ENCODE peak calls at places on chromosomes 5 and 9, in eight cellular contexts. I is H1, W is transverse colon, C is upper lobe of left lung, X is A549, G is GM12878, A is HepG2, Q is tibial nerve. M is an unnamed sample.

GRCh38 chr9:31140316-31140715 is 1244.1 kb upstream of the ACO1 start:
- DNase-seq in I (no peak), W (no peak), C (no peak), X (peak), G (no peak), A (peak), Q (no peak), M (no peak)

GRCh38 chr9:98783518-98784226 is 12.7 kb downstream of the ANKS6 start:
- DNase-seq in I (peak), W (no peak), C (peak), X (no peak), G (no peak), A (no peak), Q (no peak), M (no peak)

GRCh38 chr5:84287964-84288363 is 96.7 kb downstream of the EDIL3 start:
- DNase-seq in I (no peak), W (no peak), C (no peak), X (peak), G (peak), A (no peak), Q (no peak), M (no peak)

GRCh38 chr9:127927457-127928231 is 2.9 kb downstream of the PIP5KL1 start:
- DNase-seq in I (peak), W (peak), C (peak), X (no peak), G (no peak), A (no peak), Q (no peak), M (no peak)

GRCh38 chr9:73176450-73176875 is 24.8 kb downstream of the ANXA1 start:
- DNase-seq in I (no peak), W (no peak), C (no peak), X (peak), G (no peak), A (no peak), Q (no peak), M (no peak)

GRCh38 chr5:143128412-143129071 is 274.9 kb downstream of the NR3C1 start:
- DNase-seq in I (no peak), W (no peak), C (no peak), X (no peak), G (no peak), A (no peak), Q (no peak), M (no peak)

GRCh38 chr5:59351076-59351794 is 542.3 kb downstream of the PDE4D start:
- DNase-seq in I (no peak), W (no peak), C (no peak), X (no peak), G (no peak), A (no peak), Q (peak), M (peak)

GRCh38 chr5:171612749-171613148 is 172.9 kb upstream of the SMIM23 start:
- DNase-seq in I (no peak), W (no peak), C (no peak), X (no peak), G (no peak), A (no peak), Q (no peak), M (peak)

DNA sequence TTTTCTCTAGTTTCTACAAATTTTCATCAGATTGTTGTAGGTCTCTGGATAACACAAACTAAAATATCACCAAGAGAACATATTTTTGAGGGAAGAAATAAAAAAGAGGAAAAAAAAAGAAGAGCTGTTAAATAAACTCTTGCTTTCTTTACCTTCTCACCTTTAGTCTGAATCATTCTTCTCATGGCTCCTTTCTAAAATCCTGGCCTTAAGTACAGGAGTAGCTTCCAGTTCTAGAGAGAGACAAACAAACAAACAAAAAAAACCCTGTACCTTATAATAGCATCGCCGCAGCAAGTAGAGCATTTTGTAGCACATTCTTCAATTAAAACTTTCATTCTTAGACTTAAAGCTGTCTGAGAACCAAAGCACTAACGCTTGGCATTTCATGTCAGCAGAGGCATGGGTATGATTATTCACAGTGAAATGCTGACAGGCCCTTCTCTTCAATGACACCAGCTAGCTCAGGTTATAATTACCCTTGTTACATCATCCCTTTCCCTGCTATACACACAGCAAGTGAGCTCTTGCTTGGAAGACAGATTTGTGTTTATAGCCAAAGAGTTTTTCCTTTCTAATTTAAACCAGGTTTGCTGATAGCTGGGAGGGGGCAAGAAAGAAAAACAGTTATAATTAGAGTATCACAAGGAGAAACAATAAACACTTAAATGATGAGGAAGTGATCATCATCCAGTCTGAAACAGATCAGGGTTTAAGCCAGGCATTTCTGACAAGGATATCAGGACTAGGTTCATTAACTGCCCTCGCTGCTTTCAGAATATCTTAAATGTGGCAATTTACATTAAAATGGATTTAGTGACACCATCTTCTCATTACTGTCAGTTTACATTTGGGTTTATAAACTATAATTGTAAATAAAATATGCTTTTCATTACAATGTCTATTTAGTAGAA is 510.9 kb upstream of the ZNF608 start:
- DNase-seq in I (no peak), W (no peak), C (no peak), X (no peak), G (no peak), A (no peak), Q (no peak), M (no peak)
- TF ChIP-seq EP300 in I (no peak), W (no peak), C (no peak), X (no peak), G (no peak), A (no peak), Q (no peak), M (no peak)

GRCh38 chr5:150512368-150512747 is 4.4 kb downstream of the NDST1 start:
- DNase-seq in I (no peak), W (peak), C (no peak), X (peak), G (no peak), A (no peak), Q (peak), M (no peak)
- H3K27ac ChIP-seq in I (no peak), W (peak), C (peak), X (peak), G (no peak), A (peak), Q (peak), M (peak)

GRCh38 chr9:75019022-75019421 is 9.1 kb downstream of the CARNMT1 start:
- DNase-seq in I (no peak), W (no peak), C (no peak), X (no peak), G (no peak), A (no peak), Q (no peak), M (no peak)
- TF ChIP-seq POLR2A in I (no peak), W (no peak), C (no peak), X (no peak), G (no peak), A (no peak), Q (no peak), M (no peak)

GRCh38 chr5:150848271-150848670 is 1.9 kb downstream of the IRGM start:
- DNase-seq in I (no peak), W (no peak), C (no peak), X (no peak), G (no peak), A (no peak), Q (no peak), M (no peak)

GRCh38 chr5:150847334-150847695 is 994 bp downstream of the IRGM start:
- DNase-seq in I (no peak), W (no peak), C (no peak), X (no peak), G (no peak), A (no peak), Q (no peak), M (no peak)

GRCh38 chr5:150851039-150851438 is 4.7 kb downstream of the IRGM start:
- DNase-seq in I (no peak), W (no peak), C (no peak), X (no peak), G (no peak), A (no peak), Q (no peak), M (no peak)

GRCh38 chr5:150846651-150847333 is 471 bp downstream of the IRGM start:
- DNase-seq in I (peak), W (peak), C (no peak), X (peak), G (peak), A (peak), Q (peak), M (peak)
- TF ChIP-seq EP300 in I (no peak), W (no peak), C (no peak), X (no peak), G (peak), A (no peak), Q (no peak), M (no peak)

DNA sequence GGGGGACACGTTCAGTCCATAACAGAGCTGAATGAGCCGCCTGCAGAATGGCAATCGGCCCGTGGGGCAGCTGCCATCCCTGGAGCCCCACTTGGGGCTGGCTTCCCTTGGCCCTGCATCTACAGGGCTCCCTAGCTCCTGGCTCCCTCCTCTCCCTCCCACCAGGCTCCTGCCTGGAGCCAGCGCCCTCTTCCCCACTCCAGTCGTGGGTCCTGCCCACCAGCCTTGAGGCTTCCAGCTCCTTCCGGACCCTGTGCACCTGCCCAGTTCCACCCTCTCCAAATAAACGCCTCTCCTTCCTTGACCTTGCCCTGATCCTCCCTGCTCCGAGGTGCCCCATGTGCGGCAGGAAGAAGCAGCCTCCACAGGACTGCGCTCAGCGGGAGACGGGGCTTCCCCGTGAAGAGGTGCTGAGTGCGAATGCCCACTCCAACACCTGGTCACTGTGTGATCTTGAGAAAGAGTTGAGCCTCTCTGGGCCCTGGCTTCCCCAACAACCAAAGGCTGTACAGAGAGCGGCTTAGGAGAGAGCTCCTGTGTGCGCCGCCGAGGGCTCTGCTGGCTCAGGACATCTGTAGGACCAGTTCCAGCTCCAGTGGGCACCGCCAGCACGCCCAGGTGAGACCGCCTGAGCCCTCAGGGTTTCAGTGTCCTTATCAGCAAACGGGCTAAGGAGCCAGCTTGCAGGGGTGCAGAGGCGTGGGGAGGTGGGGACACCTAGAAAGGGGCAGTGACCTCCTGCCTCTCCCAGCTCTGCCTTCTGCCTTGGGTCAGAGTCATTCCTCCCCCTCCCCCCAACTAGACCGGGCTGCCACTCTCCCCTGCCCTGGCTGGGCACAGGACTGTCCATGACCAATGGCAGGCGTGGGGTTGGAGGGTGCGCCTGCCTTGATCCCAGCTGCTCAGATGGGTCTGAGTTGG is 12.1 kb downstream of the C9orf50 start:
- DNase-seq in I (no peak), W (peak), C (peak), X (peak), G (no peak), A (no peak), Q (no peak), M (no peak)
- H3K27ac ChIP-seq in I (no peak), W (peak), C (peak), X (peak), G (no peak), A (peak), Q (peak), M (peak)

GRCh38 chr5:113508756-113509155 is 4.7 kb upstream of the YTHDC2 start:
- DNase-seq in I (no peak), W (no peak), C (no peak), X (no peak), G (no peak), A (no peak), Q (no peak), M (no peak)

GRCh38 chr5:113510836-113511451 is 2.5 kb upstream of the YTHDC2 start:
- DNase-seq in I (no peak), W (no peak), C (no peak), X (peak), G (no peak), A (peak), Q (no peak), M (no peak)

GRCh38 chr5:113512341-113512740 is 1.2 kb upstream of the YTHDC2 start:
- DNase-seq in I (no peak), W (no peak), C (no peak), X (no peak), G (no peak), A (no peak), Q (no peak), M (no peak)

GRCh38 chr5:113514263-113514590 is 733 bp downstream of the YTHDC2 start:
- DNase-seq in I (no peak), W (no peak), C (no peak), X (no peak), G (no peak), A (peak), Q (no peak), M (no peak)

GRCh38 chr5:113513384-113514262 is at the start of gene YTHDC2:
- DNase-seq in I (peak), W (peak), C (peak), X (peak), G (peak), A (peak), Q (peak), M (peak)
- TF ChIP-seq POLR2A in I (peak), W (peak), C (peak), X (peak), G (peak), A (peak), Q (no peak), M (peak)

GRCh38 chr9:133785753-133786370 is 47.7 kb upstream of the SARDH start:
- DNase-seq in I (no peak), W (no peak), C (no peak), X (no peak), G (no peak), A (no peak), Q (no peak), M (no peak)

GRCh38 chr9:133784731-133785561 is 46.8 kb upstream of the SARDH start:
- DNase-seq in I (no peak), W (no peak), C (peak), X (no peak), G (no peak), A (no peak), Q (no peak), M (no peak)

GRCh38 chr9:133786936-133787748 is 49.0 kb upstream of the SARDH start:
- DNase-seq in I (no peak), W (no peak), C (peak), X (no peak), G (no peak), A (no peak), Q (no peak), M (no peak)

GRCh38 chr9:133787749-133788015 is 49.5 kb upstream of the SARDH start:
- DNase-seq in I (peak), W (peak), C (peak), X (no peak), G (peak), A (no peak), Q (no peak), M (no peak)

GRCh38 chr9:133786371-133786753 is 48.2 kb upstream of the SARDH start:
- DNase-seq in I (no peak), W (peak), C (peak), X (no peak), G (peak), A (no peak), Q (no peak), M (no peak)
- TF ChIP-seq EP300 in I (no peak), W (no peak), C (no peak), X (no peak), G (peak), A (no peak), Q (no peak), M (no peak)

GRCh38 chr5:106454651-106455415 is 1215.9 kb downstream of the EFNA5 start:
- DNase-seq in I (peak), W (no peak), C (no peak), X (peak), G (no peak), A (peak), Q (no peak), M (no peak)

GRCh38 chr5:106454050-106454449 is 1216.7 kb downstream of the EFNA5 start:
- DNase-seq in I (no peak), W (no peak), C (no peak), X (no peak), G (no peak), A (no peak), Q (no peak), M (no peak)

DNA sequence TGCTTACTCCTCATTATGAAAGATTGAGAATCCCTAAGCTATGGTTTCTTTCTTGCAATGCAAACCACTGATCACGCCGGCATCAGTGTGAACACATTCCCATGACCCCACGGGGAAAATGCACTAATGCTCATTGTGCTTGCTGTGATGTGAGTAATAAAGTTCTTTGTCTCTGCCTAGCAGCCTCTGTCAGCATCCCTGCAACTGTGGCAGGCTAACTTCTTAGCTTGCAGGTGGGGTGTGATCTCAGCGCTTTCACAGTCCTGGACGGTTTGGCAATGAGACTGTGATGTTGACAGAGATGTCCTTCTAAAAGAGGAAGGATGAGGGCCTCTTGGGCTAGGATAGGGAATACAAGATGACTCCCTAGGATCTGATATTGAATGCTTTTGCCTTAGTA is 1218.7 kb downstream of the EFNA5 start:
- DNase-seq in I (no peak), W (no peak), C (no peak), X (no peak), G (no peak), A (no peak), Q (no peak), M (no peak)
- H3K27ac ChIP-seq in I (no peak), W (no peak), C (no peak), X (no peak), G (no peak), A (no peak), Q (no peak), M (no peak)

DNA sequence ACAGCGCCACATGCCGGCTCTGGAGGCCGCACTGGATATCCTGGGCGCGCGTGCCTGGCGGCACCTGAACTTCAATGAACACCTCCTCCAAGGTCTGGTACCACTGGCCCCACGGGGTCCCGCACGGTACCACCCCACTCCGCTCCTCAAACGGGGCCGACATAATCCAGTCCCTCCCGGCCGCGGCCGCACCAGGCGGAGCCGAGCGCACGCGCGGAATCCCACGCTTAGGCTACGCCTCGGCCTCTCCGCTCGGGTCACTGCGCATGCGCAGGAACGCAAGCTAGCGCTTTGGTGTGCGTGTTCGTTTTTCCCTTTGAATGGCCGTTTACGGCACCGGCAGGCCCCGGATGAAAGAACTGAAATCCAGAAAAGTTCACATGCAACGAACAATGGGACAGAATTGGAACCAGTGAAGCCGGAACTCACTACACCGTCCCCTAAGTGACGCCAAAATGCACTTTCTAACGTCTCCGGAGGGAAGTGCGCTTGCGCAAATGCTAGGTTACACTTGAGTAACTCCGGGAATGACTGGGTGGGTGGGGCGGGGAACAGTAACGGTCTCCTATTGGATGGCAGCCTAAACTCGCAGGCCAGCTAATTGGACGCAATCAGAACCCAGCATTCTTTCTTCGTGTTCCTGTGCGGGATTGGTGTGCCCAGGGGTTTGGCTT is at the start of gene NUDCD2:
- DNase-seq in I (peak), W (peak), C (peak), X (peak), G (peak), A (peak), Q (peak), M (peak)
- TF ChIP-seq POLR2A in I (peak), W (peak), C (peak), X (peak), G (peak), A (peak), Q (peak), M (peak)